ENCODE peak calls at places on chromosomes 12 and 14, in nine cellular contexts. One of them, this sample, is unnamed. For H3K27me3, the result is how much of the 10 kb centered on the place peaks cover.

GRCh38 chr14:101102875-101103274 is 199.4 kb upstream of the RTL1 start:
- DNase-seq in left ventricle myocardium inferior: no peak
- DNase-seq in vagina: no peak
- DNase-seq in HepG2: no peak
- DNase-seq in right atrium auricular region: peak
- DNase-seq in AG04450: no peak
- DNase-seq in IMR-90: no peak
- DNase-seq in colonic mucosa: peak
- DNase-seq in HCT116: no peak
- DNase-seq in this sample: no peak

GRCh38 chr12:129681830-129682229 is 222.0 kb downstream of the TMEM132D start:
- DNase-seq in left ventricle myocardium inferior: no peak
- DNase-seq in vagina: no peak
- DNase-seq in HepG2: no peak
- DNase-seq in right atrium auricular region: no peak
- DNase-seq in AG04450: no peak
- DNase-seq in IMR-90: no peak
- DNase-seq in colonic mucosa: no peak
- DNase-seq in HCT116: no peak
- DNase-seq in this sample: no peak

GRCh38 chr14:31745741-31746140 is 184.5 kb downstream of the NUBPL start:
- DNase-seq in left ventricle myocardium inferior: no peak
- DNase-seq in vagina: no peak
- DNase-seq in HepG2: peak
- DNase-seq in right atrium auricular region: no peak
- DNase-seq in AG04450: no peak
- DNase-seq in IMR-90: no peak
- DNase-seq in colonic mucosa: no peak
- DNase-seq in HCT116: no peak
- DNase-seq in this sample: no peak

GRCh38 chr12:102034346-102034745 is 27.4 kb downstream of the WASHC3 start:
- DNase-seq in left ventricle myocardium inferior: no peak
- DNase-seq in vagina: no peak
- DNase-seq in HepG2: no peak
- DNase-seq in right atrium auricular region: no peak
- DNase-seq in AG04450: no peak
- DNase-seq in IMR-90: peak
- DNase-seq in colonic mucosa: no peak
- DNase-seq in HCT116: no peak
- DNase-seq in this sample: no peak

GRCh38 chr12:41743835-41744234 is 400.8 kb downstream of the GXYLT1 start:
- DNase-seq in left ventricle myocardium inferior: no peak
- DNase-seq in vagina: no peak
- DNase-seq in HepG2: peak
- DNase-seq in right atrium auricular region: no peak
- DNase-seq in AG04450: no peak
- DNase-seq in IMR-90: no peak
- DNase-seq in colonic mucosa: no peak
- DNase-seq in HCT116: no peak
- DNase-seq in this sample: no peak

GRCh38 chr12:48024735-48025134 is 20.5 kb upstream of the COL2A1 start:
- DNase-seq in left ventricle myocardium inferior: no peak
- DNase-seq in vagina: no peak
- DNase-seq in HepG2: no peak
- DNase-seq in right atrium auricular region: no peak
- DNase-seq in AG04450: no peak
- DNase-seq in IMR-90: no peak
- DNase-seq in colonic mucosa: no peak
- DNase-seq in HCT116: no peak
- DNase-seq in this sample: no peak

GRCh38 chr12:119447618-119448017 is 113.1 kb downstream of the CCDC60 start:
- DNase-seq in left ventricle myocardium inferior: no peak
- DNase-seq in vagina: no peak
- DNase-seq in HepG2: no peak
- DNase-seq in right atrium auricular region: no peak
- DNase-seq in AG04450: no peak
- DNase-seq in IMR-90: no peak
- DNase-seq in colonic mucosa: no peak
- DNase-seq in HCT116: no peak
- DNase-seq in this sample: no peak

GRCh38 chr14:25041898-25042297 is 8.0 kb downstream of the STXBP6 start:
- DNase-seq in left ventricle myocardium inferior: no peak
- DNase-seq in vagina: no peak
- DNase-seq in HepG2: no peak
- DNase-seq in right atrium auricular region: no peak
- DNase-seq in AG04450: no peak
- DNase-seq in IMR-90: no peak
- DNase-seq in colonic mucosa: no peak
- DNase-seq in HCT116: no peak
- DNase-seq in this sample: no peak

GRCh38 chr14:104826858-104827172 is 25.9 kb downstream of the ZBTB42 start:
- DNase-seq in left ventricle myocardium inferior: no peak
- DNase-seq in vagina: no peak
- DNase-seq in HepG2: no peak
- DNase-seq in right atrium auricular region: no peak
- DNase-seq in AG04450: no peak
- DNase-seq in IMR-90: no peak
- DNase-seq in colonic mucosa: no peak
- DNase-seq in HCT116: no peak
- DNase-seq in this sample: no peak

GRCh38 chr14:104824353-104824997 is 23.6 kb downstream of the ZBTB42 start:
- DNase-seq in left ventricle myocardium inferior: no peak
- DNase-seq in vagina: no peak
- DNase-seq in HepG2: no peak
- DNase-seq in right atrium auricular region: no peak
- DNase-seq in AG04450: no peak
- DNase-seq in IMR-90: no peak
- DNase-seq in colonic mucosa: no peak
- DNase-seq in HCT116: no peak
- DNase-seq in this sample: no peak

GRCh38 chr14:104826197-104826857 is 25.4 kb downstream of the ZBTB42 start:
- DNase-seq in left ventricle myocardium inferior: peak
- DNase-seq in vagina: no peak
- DNase-seq in HepG2: peak
- DNase-seq in right atrium auricular region: peak
- DNase-seq in AG04450: peak
- DNase-seq in IMR-90: peak
- DNase-seq in colonic mucosa: peak
- DNase-seq in HCT116: peak
- DNase-seq in this sample: peak

GRCh38 chr14:104830781-104831180 is 29.9 kb downstream of the ZBTB42 start:
- DNase-seq in left ventricle myocardium inferior: no peak
- DNase-seq in vagina: no peak
- DNase-seq in HepG2: no peak
- DNase-seq in right atrium auricular region: no peak
- DNase-seq in AG04450: no peak
- DNase-seq in IMR-90: no peak
- DNase-seq in colonic mucosa: no peak
- DNase-seq in HCT116: no peak
- DNase-seq in this sample: no peak

DNA sequence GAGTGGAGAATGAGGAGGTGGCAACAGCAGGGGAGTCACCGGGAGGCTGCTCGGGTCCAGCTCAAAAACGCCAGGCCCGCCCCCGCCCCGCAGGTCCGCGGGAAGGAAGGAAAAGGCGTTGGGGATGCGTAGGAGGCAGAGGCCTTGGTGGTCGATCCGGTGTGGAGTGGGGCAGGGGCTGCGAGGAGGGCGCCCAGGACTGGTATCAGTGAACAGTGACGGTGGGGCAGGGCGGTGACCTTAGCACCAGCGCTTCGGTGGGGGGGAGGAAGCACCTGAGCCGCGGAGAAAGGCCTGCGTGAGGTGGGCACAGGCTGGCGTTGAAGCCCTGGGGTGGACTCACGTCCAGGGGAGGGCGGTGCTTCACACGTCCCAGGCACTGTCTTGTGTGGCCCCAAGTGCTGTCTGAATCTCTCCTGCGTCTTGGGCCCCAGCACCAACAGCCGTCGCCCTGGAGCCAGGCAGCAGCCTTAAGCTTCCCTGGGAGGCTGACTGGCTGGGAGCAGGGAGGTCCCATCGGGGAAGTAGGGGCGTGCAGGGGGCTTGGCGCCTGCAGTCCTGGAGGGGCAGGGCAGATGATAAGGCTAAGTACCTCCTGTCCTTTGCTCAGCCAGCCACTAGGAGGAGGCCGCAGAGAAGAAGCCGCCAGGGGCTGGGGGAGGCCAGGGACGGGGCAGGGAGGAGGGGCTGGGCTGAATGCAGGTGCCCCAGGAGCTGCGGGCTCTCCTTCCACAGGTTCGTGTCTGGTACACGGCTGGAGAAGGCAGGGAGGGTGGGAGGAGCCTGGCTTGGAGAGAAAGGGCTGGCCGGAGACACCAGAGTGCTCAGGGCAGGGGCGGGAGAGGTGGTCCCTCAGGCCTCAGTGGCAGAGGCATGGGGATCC is 26.5 kb downstream of the ZBTB42 start:
- DNase-seq in left ventricle myocardium inferior: no peak
- DNase-seq in vagina: no peak
- DNase-seq in HepG2: peak
- DNase-seq in right atrium auricular region: no peak
- DNase-seq in AG04450: no peak
- DNase-seq in IMR-90: peak
- DNase-seq in colonic mucosa: peak
- DNase-seq in HCT116: peak
- DNase-seq in this sample: peak
- TF ChIP-seq CTCF in left ventricle myocardium inferior: peak
- TF ChIP-seq CTCF in vagina: no peak
- TF ChIP-seq CTCF in HepG2: peak
- TF ChIP-seq CTCF in right atrium auricular region: peak
- TF ChIP-seq CTCF in AG04450: peak
- TF ChIP-seq CTCF in IMR-90: peak
- TF ChIP-seq CTCF in colonic mucosa: peak
- TF ChIP-seq CTCF in HCT116: peak
- TF ChIP-seq CTCF in this sample: peak

DNA sequence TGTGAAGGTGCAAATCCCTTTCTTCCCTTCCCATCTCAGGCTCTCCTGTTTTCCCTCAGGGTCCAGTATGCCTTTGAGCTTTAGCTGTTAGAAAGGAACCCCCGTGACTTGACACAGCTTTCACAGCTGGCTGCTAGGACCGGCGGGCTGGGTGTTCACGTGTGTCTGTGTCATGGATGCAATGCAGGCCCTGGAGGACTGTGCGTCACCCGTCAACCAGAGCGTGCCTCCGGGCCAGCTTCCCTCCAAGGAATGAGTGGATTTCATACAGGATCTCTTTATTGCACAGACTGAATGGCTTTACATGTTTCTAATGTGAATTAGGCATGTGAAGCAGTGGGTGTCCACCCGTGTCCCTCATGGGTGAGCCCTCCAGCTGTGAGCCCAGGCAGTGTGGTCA is 77.4 kb downstream of the AACS start:
- DNase-seq in left ventricle myocardium inferior: no peak
- DNase-seq in vagina: no peak
- DNase-seq in HepG2: no peak
- DNase-seq in right atrium auricular region: no peak
- DNase-seq in AG04450: no peak
- DNase-seq in IMR-90: no peak
- DNase-seq in colonic mucosa: no peak
- DNase-seq in HCT116: no peak
- DNase-seq in this sample: no peak
- H3K4me3 ChIP-seq in left ventricle myocardium inferior: no peak
- H3K4me3 ChIP-seq in vagina: no peak
- H3K4me3 ChIP-seq in HepG2: no peak
- H3K4me3 ChIP-seq in right atrium auricular region: no peak
- H3K4me3 ChIP-seq in AG04450: no peak
- H3K4me3 ChIP-seq in IMR-90: no peak
- H3K4me3 ChIP-seq in colonic mucosa: no peak
- H3K4me3 ChIP-seq in HCT116: no peak
- H3K4me3 ChIP-seq in this sample: no peak

GRCh38 chr12:107320929-107321618 is 227.7 kb upstream of the CRY1 start:
- DNase-seq in left ventricle myocardium inferior: no peak
- DNase-seq in vagina: no peak
- DNase-seq in HepG2: no peak
- DNase-seq in right atrium auricular region: no peak
- DNase-seq in AG04450: no peak
- DNase-seq in IMR-90: peak
- DNase-seq in colonic mucosa: no peak
- DNase-seq in HCT116: no peak
- DNase-seq in this sample: peak

GRCh38 chr12:107318804-107319535 is 225.6 kb upstream of the CRY1 start:
- DNase-seq in left ventricle myocardium inferior: no peak
- DNase-seq in vagina: no peak
- DNase-seq in HepG2: no peak
- DNase-seq in right atrium auricular region: no peak
- DNase-seq in AG04450: no peak
- DNase-seq in IMR-90: peak
- DNase-seq in colonic mucosa: no peak
- DNase-seq in HCT116: no peak
- DNase-seq in this sample: peak

GRCh38 chr12:107318554-107318803 is 225.1 kb upstream of the CRY1 start:
- DNase-seq in left ventricle myocardium inferior: no peak
- DNase-seq in vagina: no peak
- DNase-seq in HepG2: no peak
- DNase-seq in right atrium auricular region: no peak
- DNase-seq in AG04450: no peak
- DNase-seq in IMR-90: no peak
- DNase-seq in colonic mucosa: no peak
- DNase-seq in HCT116: no peak
- DNase-seq in this sample: no peak

GRCh38 chr12:107320031-107320928 is 226.9 kb upstream of the CRY1 start:
- DNase-seq in left ventricle myocardium inferior: peak
- DNase-seq in vagina: no peak
- DNase-seq in HepG2: peak
- DNase-seq in right atrium auricular region: no peak
- DNase-seq in AG04450: no peak
- DNase-seq in IMR-90: peak
- DNase-seq in colonic mucosa: peak
- DNase-seq in HCT116: no peak
- DNase-seq in this sample: peak

GRCh38 chr12:107319536-107320030 is 226.2 kb upstream of the CRY1 start:
- DNase-seq in left ventricle myocardium inferior: no peak
- DNase-seq in vagina: no peak
- DNase-seq in HepG2: no peak
- DNase-seq in right atrium auricular region: no peak
- DNase-seq in AG04450: no peak
- DNase-seq in IMR-90: no peak
- DNase-seq in colonic mucosa: no peak
- DNase-seq in HCT116: no peak
- DNase-seq in this sample: no peak
- H3K27me3 ChIP-seq in left ventricle myocardium inferior: half or more
- H3K27me3 ChIP-seq in vagina: under half
- H3K27me3 ChIP-seq in HepG2: under half
- H3K27me3 ChIP-seq in right atrium auricular region: under half
- H3K27me3 ChIP-seq in AG04450: under half
- H3K27me3 ChIP-seq in IMR-90: under half
- H3K27me3 ChIP-seq in colonic mucosa: under half
- H3K27me3 ChIP-seq in HCT116: under half
- H3K27me3 ChIP-seq in this sample: under half

GRCh38 chr14:102503576-102504224 is 5.9 kb downstream of the ANKRD9 start:
- DNase-seq in left ventricle myocardium inferior: no peak
- DNase-seq in vagina: no peak
- DNase-seq in HepG2: no peak
- DNase-seq in right atrium auricular region: no peak
- DNase-seq in AG04450: no peak
- DNase-seq in IMR-90: no peak
- DNase-seq in colonic mucosa: no peak
- DNase-seq in HCT116: no peak
- DNase-seq in this sample: no peak

GRCh38 chr14:102500190-102500661 is 9.3 kb downstream of the ANKRD9 start:
- DNase-seq in left ventricle myocardium inferior: peak
- DNase-seq in vagina: no peak
- DNase-seq in HepG2: no peak
- DNase-seq in right atrium auricular region: peak
- DNase-seq in AG04450: no peak
- DNase-seq in IMR-90: peak
- DNase-seq in colonic mucosa: no peak
- DNase-seq in HCT116: no peak
- DNase-seq in this sample: no peak

GRCh38 chr14:102500724-102501123 is 8.9 kb downstream of the ANKRD9 start:
- DNase-seq in left ventricle myocardium inferior: no peak
- DNase-seq in vagina: no peak
- DNase-seq in HepG2: no peak
- DNase-seq in right atrium auricular region: no peak
- DNase-seq in AG04450: no peak
- DNase-seq in IMR-90: no peak
- DNase-seq in colonic mucosa: no peak
- DNase-seq in HCT116: no peak
- DNase-seq in this sample: no peak

GRCh38 chr14:102502571-102502970 is 7.0 kb downstream of the ANKRD9 start:
- DNase-seq in left ventricle myocardium inferior: no peak
- DNase-seq in vagina: no peak
- DNase-seq in HepG2: no peak
- DNase-seq in right atrium auricular region: no peak
- DNase-seq in AG04450: no peak
- DNase-seq in IMR-90: no peak
- DNase-seq in colonic mucosa: no peak
- DNase-seq in HCT116: no peak
- DNase-seq in this sample: no peak

DNA sequence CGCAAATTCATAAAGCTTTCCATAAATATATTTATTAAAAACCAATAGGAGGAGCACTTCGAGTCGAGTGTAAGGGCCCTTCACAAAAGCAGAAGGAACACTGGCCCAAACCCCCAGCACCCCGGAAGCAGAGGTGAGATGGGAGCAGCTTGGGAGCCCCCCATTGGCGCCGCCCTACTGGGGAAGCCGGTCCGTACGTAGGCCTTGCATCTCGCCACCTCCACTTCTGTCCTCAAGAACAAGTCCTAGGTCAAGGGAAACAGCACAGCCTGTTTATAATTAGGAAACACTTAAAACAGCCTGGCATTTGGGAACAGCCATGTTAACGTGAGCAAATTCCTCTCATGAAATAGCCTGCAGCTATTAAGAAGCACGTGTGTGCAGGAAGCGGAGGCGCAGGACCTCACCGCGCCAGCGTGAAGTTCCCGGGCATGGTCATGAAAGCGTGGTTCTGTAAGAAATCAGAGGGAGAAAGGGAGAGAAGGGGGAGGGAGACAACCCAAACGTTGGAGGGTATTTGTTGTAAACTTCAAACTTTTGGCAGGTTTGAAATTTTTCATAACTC is 7.7 kb downstream of the ANKRD9 start:
- DNase-seq in left ventricle myocardium inferior: no peak
- DNase-seq in vagina: no peak
- DNase-seq in HepG2: no peak
- DNase-seq in right atrium auricular region: no peak
- DNase-seq in AG04450: no peak
- DNase-seq in IMR-90: no peak
- DNase-seq in colonic mucosa: no peak
- DNase-seq in HCT116: no peak
- DNase-seq in this sample: peak
- TF ChIP-seq CTCF in left ventricle myocardium inferior: peak
- TF ChIP-seq CTCF in vagina: no peak
- TF ChIP-seq CTCF in HepG2: peak
- TF ChIP-seq CTCF in right atrium auricular region: no peak
- TF ChIP-seq CTCF in AG04450: no peak
- TF ChIP-seq CTCF in IMR-90: no peak
- TF ChIP-seq CTCF in colonic mucosa: no peak
- TF ChIP-seq CTCF in HCT116: peak
- TF ChIP-seq CTCF in this sample: no peak